ENCODE peak calls at places on chromosome 5, in four cellular contexts. O is IMR-90, E is tibial nerve, N is adrenal gland. A is an unnamed sample. For H3K36me3, the result is how much of the 10 kb centered on the place peaks cover.

GRCh38 chr5:119287547-119288073 is 68.2 kb upstream of the TNFAIP8 start:
- DNase-seq in E (no peak), O (peak), N (no peak), A (no peak)

GRCh38 chr5:1401681-1402096 is 43.6 kb downstream of the SLC6A3 start:
- DNase-seq in E (no peak), N (no peak), O (no peak), A (no peak)

GRCh38 chr5:59538080-59538479 is 355.4 kb downstream of the PDE4D start:
- DNase-seq in O (no peak), E (no peak), N (no peak), A (no peak)

GRCh38 chr5:159642379-159642778 is 273.9 kb upstream of the ADRA1B start:
- DNase-seq in E (no peak), N (no peak), O (no peak), A (no peak)

GRCh38 chr5:138595396-138595795 is 20.2 kb upstream of the HSPA9 start:
- DNase-seq in N (no peak), E (no peak), O (no peak), A (no peak)

GRCh38 chr5:136734638-136735037 is 369.3 kb upstream of the TRPC7 start:
- DNase-seq in E (no peak), O (no peak), N (no peak), A (no peak)

GRCh38 chr5:43769576-43770352 is 166.8 kb downstream of the NNT start:
- DNase-seq in O (peak), E (no peak), N (no peak), A (no peak)

GRCh38 chr5:2696156-2696807 is 55.2 kb downstream of the IRX2 start:
- DNase-seq in E (no peak), N (peak), O (no peak), A (no peak)

GRCh38 chr5:22577006-22577405 is 276.1 kb downstream of the CDH12 start:
- DNase-seq in O (no peak), E (no peak), N (no peak), A (no peak)

GRCh38 chr5:32159328-32160072 is 14.6 kb downstream of the GOLPH3 start:
- DNase-seq in E (no peak), N (no peak), O (no peak), A (no peak)

GRCh38 chr5:45060686-45061085 is 251.9 kb downstream of the MRPS30 start:
- DNase-seq in E (no peak), N (no peak), O (no peak), A (no peak)

GRCh38 chr5:74541381-74541781 is 99.1 kb downstream of the ENC1 start:
- DNase-seq in E (no peak), N (no peak), O (peak), A (no peak)

GRCh38 chr5:74767579-74767913 is 497 bp downstream of the NSA2 start:
- DNase-seq in E (no peak), N (peak), O (peak), A (no peak)

GRCh38 chr5:54764691-54765090 is 220.7 kb downstream of the ESM1 start:
- DNase-seq in O (peak), E (no peak), N (no peak), A (no peak)

DNA sequence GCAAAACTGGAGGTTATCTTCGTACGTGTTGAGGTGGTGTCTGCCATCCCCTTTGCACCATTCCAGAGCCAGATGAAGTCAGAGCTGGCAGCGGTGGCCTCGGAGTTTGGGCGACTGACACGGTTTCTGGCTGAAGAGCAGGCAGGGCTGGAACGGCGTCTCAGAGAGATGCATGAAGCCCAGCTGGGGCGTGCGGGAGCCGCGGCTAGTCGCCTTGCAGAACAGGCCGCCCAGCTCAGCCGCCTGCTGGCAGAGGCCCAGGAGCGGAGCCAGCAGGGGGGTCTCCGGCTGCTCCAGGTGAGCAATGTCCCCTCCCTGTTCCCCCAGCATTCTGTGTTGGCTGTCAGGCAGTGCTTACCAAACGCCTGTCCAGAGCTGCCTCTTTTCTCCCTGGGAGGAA is 9.5 kb downstream of the TRIM41 start:
- DNase-seq in O (no peak), E (no peak), N (no peak), A (no peak)
- H3K36me3 ChIP-seq in O (half or more), E (under half), N (under half), A (under half)

DNA sequence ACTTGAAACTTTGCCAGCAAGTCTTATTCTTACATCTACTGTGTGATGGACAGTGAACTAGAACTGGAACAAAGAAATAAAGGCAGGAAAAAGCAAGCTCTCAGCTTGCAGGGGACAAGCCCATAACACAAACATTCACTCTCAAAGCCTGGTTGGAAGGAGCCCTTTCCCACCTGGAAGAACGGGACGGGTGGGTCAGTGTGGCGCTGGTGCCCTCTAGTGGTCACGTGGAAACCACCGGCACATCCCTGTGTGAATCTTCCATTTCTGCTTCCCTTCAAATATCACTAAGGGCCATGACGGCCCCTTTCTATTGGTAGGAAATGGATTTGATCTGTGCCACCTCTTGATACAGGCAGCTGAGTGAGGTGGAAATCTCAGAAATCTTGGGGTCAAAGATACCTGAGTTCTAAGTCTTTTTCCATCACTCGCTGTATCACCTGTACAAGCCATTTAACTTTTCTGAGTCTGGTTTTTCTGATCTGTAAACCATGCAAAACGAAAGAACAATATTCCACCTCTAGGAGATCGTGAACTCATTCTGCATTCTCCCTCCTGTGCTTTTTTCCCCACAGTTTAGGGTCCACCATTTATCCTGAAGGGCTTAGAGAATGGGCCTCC is 211.6 kb downstream of the MSX2 start:
- DNase-seq in N (peak), E (no peak), O (peak), A (peak)
- TF ChIP-seq CTCF in N (peak), E (peak), O (peak), A (peak)

GRCh38 chr5:172846677-172847076 is 12.6 kb downstream of the ERGIC1 start:
- DNase-seq in N (no peak), E (no peak), O (no peak), A (no peak)
- H3K27ac ChIP-seq in N (peak), E (no peak), O (no peak), A (no peak)

GRCh38 chr5:150502847-150503246 is 5.1 kb upstream of the NDST1 start:
- DNase-seq in O (no peak), N (no peak), E (no peak), A (no peak)
- H3K36me3 ChIP-seq in O (under half), N (under half), E (under half), A (under half)

GRCh38 chr5:171852255-171852681 is 66.7 kb downstream of the SMIM23 start:
- DNase-seq in O (no peak), N (no peak), E (no peak), A (no peak)

GRCh38 chr5:171849585-171850353 is 64.2 kb downstream of the SMIM23 start:
- DNase-seq in E (no peak), N (no peak), O (no peak), A (no peak)

GRCh38 chr5:171848911-171849520 is 63.4 kb downstream of the SMIM23 start:
- DNase-seq in O (no peak), N (no peak), E (no peak), A (no peak)

GRCh38 chr5:171851251-171851650 is 65.6 kb downstream of the SMIM23 start:
- DNase-seq in O (no peak), E (no peak), N (no peak), A (no peak)

DNA sequence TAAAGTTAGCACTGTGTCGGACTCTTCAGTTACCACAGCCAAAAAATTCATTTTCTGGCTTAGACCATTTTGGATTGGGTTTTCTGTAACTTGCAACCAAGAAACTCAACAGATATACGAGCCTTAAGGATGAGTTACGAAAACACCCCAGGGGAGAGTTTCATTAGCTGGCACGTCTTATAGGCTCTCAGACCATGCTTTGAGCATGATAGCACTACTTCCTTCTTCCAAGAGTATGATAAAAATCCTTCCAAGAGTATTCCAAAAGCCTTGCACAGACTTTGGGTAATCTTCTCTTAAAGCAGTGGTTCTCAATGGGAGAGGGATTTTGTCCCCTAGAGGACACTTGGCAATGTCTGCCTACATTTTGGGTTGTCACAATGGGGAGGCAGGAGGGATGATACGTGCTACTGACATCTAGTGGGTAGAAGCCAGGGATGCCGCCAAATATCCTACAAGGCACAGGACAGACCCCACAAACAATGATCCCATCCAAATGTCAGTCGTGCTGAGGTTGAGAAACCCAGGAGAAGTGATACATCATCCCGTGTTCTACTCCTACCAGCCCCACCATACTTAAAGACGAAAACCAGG is 64.8 kb downstream of the SMIM23 start:
- DNase-seq in N (no peak), E (no peak), O (no peak), A (no peak)
- TF ChIP-seq CTCF in N (no peak), E (no peak), O (peak), A (no peak)

A was measured in pancreas.